ENCODE peak calls at places on chromosomes 2 and 18, in seven cellular contexts. M is Jurkat, Clone E6-1; C is heart right ventricle; D is effector memory CD4-positive, alpha-beta T cell; G is HCT116; E is fibroblast of lung; Q is ovary. S is an unnamed sample.

GRCh38 chr2:152762202-152762601 is 43.8 kb downstream of the ARL6IP6 start:
- DNase-seq in G (no peak), M (no peak), E (peak), C (no peak), Q (no peak), D (no peak), S (no peak)

GRCh38 chr2:187124514-187124913 is 275.5 kb upstream of the ZSWIM2 start:
- DNase-seq in C (no peak), G (no peak), Q (no peak), E (no peak), D (no peak), M (no peak), S (no peak)

GRCh38 chr2:159545080-159545479 is 71.3 kb downstream of the BAZ2B start:
- DNase-seq in Q (no peak), E (peak), C (no peak), G (no peak), M (no peak), D (no peak), S (no peak)

GRCh38 chr2:71926098-71926466 is 221.6 kb downstream of the CYP26B1 start:
- DNase-seq in D (no peak), Q (no peak), C (no peak), G (no peak), M (no peak), E (no peak), S (no peak)

GRCh38 chr2:42567806-42568429 is 514 bp upstream of the MTA3 start:
- DNase-seq in G (no peak), D (no peak), E (peak), M (no peak), Q (peak), C (peak), S (peak)

GRCh38 chr2:128232965-128233789 is 85.5 kb downstream of the HS6ST1 start:
- DNase-seq in G (peak), D (peak), M (peak), E (peak), C (peak), Q (peak), S (peak)

GRCh38 chr18:76228716-76229115 is 266.3 kb downstream of the ZNF516 start:
- DNase-seq in G (no peak), Q (no peak), D (no peak), C (no peak), M (no peak), E (no peak), S (no peak)

GRCh38 chr2:201939366-201939985 is 94.2 kb upstream of the FZD7 start:
- DNase-seq in E (no peak), G (no peak), D (no peak), Q (peak), M (no peak), C (no peak), S (no peak)

GRCh38 chr18:70047931-70048603 is 100.4 kb upstream of the CD226 start:
- DNase-seq in E (peak), Q (no peak), D (no peak), G (no peak), C (no peak), M (no peak), S (no peak)

GRCh38 chr2:239857591-239857990 is 167.6 kb downstream of the NDUFA10 start:
- DNase-seq in M (no peak), E (no peak), C (no peak), Q (no peak), G (no peak), D (no peak), S (no peak)

GRCh38 chr2:96267159-96267971 is 1.3 kb downstream of the CIAO1 start:
- DNase-seq in C (no peak), M (peak), G (peak), E (peak), D (peak), Q (no peak), S (no peak)

GRCh38 chr2:201406077-201406662 is 45.1 kb downstream of the TRAK2 start:
- DNase-seq in D (no peak), E (peak), Q (peak), G (no peak), M (no peak), C (peak), S (no peak)

GRCh38 chr18:54192415-54192814 is 32.1 kb downstream of the MBD2 start:
- DNase-seq in M (no peak), E (no peak), Q (no peak), D (no peak), G (no peak), C (no peak), S (no peak)

GRCh38 chr18:73839441-73839840 is 308.2 kb downstream of the FBXO15 start:
- DNase-seq in Q (no peak), M (no peak), E (no peak), G (no peak), D (no peak), C (no peak), S (no peak)

GRCh38 chr2:195498176-195498575 is 158.8 kb upstream of the SLC39A10 start:
- DNase-seq in E (peak), C (no peak), G (peak), D (peak), M (peak), Q (no peak), S (peak)

GRCh38 chr18:68034293-68034692 is 517.8 kb upstream of the DSEL start:
- DNase-seq in E (peak), M (no peak), Q (no peak), G (no peak), D (no peak), C (no peak), S (no peak)

GRCh38 chr18:68431111-68431921 is 283.6 kb downstream of the TMX3 start:
- DNase-seq in C (no peak), Q (no peak), D (no peak), E (no peak), G (no peak), M (no peak), S (no peak)

GRCh38 chr2:20645761-20646160 is 5.1 kb downstream of the HS1BP3 start:
- DNase-seq in Q (no peak), E (no peak), D (no peak), M (no peak), G (no peak), C (no peak), S (no peak)

GRCh38 chr2:131036696-131037397 is 56.4 kb downstream of the FAM168B start:
- DNase-seq in G (no peak), Q (no peak), M (no peak), C (no peak), D (no peak), E (no peak), S (no peak)

GRCh38 chr2:131035112-131035825 is 58.0 kb downstream of the FAM168B start:
- DNase-seq in M (no peak), G (no peak), D (no peak), C (no peak), Q (no peak), E (no peak), S (no peak)

GRCh38 chr2:131034122-131035051 is 58.9 kb downstream of the FAM168B start:
- DNase-seq in E (no peak), M (no peak), D (no peak), C (no peak), G (no peak), Q (peak), S (no peak)

GRCh38 chr2:131036269-131036668 is 57.0 kb downstream of the FAM168B start:
- DNase-seq in M (no peak), Q (no peak), G (no peak), E (no peak), D (no peak), C (no peak), S (no peak)

DNA sequence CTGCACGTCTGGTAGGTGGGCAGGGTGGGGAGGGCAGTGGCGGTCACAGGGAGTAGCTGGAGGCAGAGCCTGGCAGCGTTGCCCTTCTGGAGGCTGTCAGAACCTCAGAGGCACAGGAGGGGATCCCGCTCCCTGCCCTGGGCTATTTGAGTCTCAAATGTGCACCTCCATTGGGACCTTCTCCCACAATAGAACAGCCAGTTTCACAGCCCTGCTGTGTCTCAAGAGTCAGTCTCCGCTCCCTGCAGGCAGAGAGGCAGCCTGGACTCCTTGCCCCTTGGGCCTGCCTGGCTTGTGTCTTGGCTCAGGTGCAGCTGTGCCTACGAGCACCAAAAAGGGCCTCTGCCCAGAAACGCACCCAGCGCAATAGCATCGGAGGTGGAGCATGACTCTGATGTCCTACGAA is 57.4 kb downstream of the FAM168B start:
- DNase-seq in C (no peak), Q (no peak), M (no peak), E (no peak), D (no peak), G (no peak), S (no peak)
- H3K4me3 ChIP-seq in C (no peak), Q (peak), M (no peak), E (no peak), D (no peak), G (no peak), S (no peak)

DNA sequence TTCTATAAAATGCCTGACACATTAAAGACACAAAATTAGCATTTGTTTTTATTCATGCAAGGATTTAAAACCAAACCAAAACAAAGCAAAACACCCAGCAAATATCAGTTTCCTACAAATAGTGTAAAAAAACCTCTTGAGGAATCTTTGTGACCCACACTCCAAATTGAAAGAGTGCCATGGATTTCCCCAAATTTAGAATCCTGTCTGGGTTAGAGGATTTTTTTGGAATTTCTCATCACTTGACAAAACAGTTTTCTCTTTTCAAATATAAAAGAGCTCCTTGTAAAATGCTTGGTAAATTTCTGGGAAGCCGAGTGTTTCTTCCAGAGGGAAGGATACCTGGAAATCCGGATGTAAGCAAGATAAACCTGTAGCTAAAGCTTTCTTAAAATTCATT is 1.7 kb upstream of the FN1 start:
- DNase-seq in M (no peak), C (no peak), E (peak), G (no peak), Q (no peak), D (no peak), S (no peak)
- H3K4me3 ChIP-seq in M (no peak), C (no peak), E (peak), G (no peak), Q (peak), D (no peak), S (no peak)

GRCh38 chr18:21004721-21005120 is 106.9 kb downstream of the ROCK1 start:
- DNase-seq in D (no peak), E (peak), M (no peak), G (no peak), Q (no peak), C (peak), S (no peak)
- H3K4me3 ChIP-seq in D (no peak), E (no peak), M (no peak), G (no peak), Q (no peak), C (no peak), S (no peak)

GRCh38 chr2:101307503-101307902 is 998 bp downstream of the RNF149 start:
- DNase-seq in Q (no peak), E (no peak), C (no peak), M (no peak), D (no peak), G (no peak), S (no peak)

GRCh38 chr2:101309211-101309700 is 755 bp upstream of the RNF149 start:
- DNase-seq in M (no peak), D (no peak), E (no peak), Q (no peak), C (no peak), G (no peak), S (no peak)

GRCh38 chr2:101310591-101311389 is 2.3 kb upstream of the RNF149 start:
- DNase-seq in E (no peak), G (no peak), D (no peak), M (no peak), Q (no peak), C (no peak), S (no peak)

GRCh38 chr2:101307950-101308431 is 510 bp downstream of the RNF149 start:
- DNase-seq in G (no peak), Q (peak), C (peak), E (peak), M (no peak), D (peak), S (no peak)

GRCh38 chr2:101308432-101309210 is at the start of gene RNF149:
- DNase-seq in Q (peak), G (peak), D (peak), C (peak), M (peak), E (peak), S (peak)
- H3K4me3 ChIP-seq in Q (peak), G (peak), D (peak), C (peak), M (peak), E (peak), S (peak)

GRCh38 chr2:223416826-223417610 is 185.1 kb downstream of the SCG2 start:
- DNase-seq in M (no peak), Q (no peak), C (no peak), D (no peak), G (no peak), E (no peak), S (no peak)
- H3K4me3 ChIP-seq in M (no peak), Q (no peak), C (no peak), D (no peak), G (no peak), E (no peak), S (no peak)

GRCh38 chr18:63152096-63152495 is 167.5 kb downstream of the BCL2 start:
- DNase-seq in G (no peak), Q (no peak), D (no peak), C (no peak), E (no peak), M (peak), S (no peak)
- H3K4me3 ChIP-seq in G (no peak), Q (no peak), D (peak), C (no peak), E (no peak), M (no peak), S (no peak)

DNA sequence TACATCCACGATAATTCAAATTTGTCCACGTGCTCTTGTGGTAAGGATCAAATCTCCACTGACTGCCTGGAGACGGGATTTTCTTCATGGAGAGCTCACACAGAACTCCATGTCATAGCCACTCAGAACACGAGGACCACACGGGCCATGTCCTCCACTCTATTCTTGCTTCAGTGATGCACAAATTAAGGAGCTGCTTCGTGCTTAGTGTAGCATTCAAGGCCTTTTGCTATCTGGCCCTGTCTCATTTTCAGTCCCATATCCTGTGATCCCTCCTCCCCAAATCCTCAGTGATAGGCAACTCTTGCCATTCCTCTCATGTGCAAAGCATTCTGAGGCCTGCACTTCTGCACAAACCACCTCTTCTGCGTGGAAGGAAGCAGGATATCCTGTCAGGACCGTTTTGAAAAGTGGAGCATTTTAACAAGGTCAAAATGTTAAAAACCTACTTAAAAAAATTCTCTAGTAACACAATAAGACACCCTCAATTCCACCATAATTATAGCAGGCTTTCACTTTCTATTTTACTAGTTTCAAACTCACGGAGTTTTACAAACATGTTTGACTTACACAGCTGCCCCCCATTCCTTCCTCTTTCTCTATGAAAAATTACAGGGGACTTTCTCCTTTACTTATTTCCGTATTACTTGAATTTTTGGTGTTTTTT is 35.2 kb downstream of the ST3GAL5 start:
- DNase-seq in E (no peak), G (no peak), M (peak), C (no peak), Q (no peak), D (peak), S (peak)
- H3K4me3 ChIP-seq in E (no peak), G (no peak), M (peak), C (no peak), Q (no peak), D (peak), S (peak)

S was measured in GM12864.